ENCODE peak calls at places on chromosomes 4 and X, in six cellular contexts. One of them, this sample, is unnamed.

GRCh38 chrX:19882066-19882775 is 5.2 kb downstream of the SH3KBP1 start:
- DNase-seq in PC-3: no peak
- DNase-seq in amygdala: no peak
- DNase-seq in IMR-90: no peak
- DNase-seq in lower leg skin: peak
- DNase-seq in activated naive CD8-positive, alpha-beta T cell treated with anti-CD3 and anti-CD28 coated beads, Interleukin-2, amount 50 U/mL, for 24 hours: no peak
- DNase-seq in this sample: no peak

GRCh38 chrX:45295587-45295986 is 94.9 kb upstream of the DIPK2B start:
- DNase-seq in PC-3: peak
- DNase-seq in amygdala: no peak
- DNase-seq in IMR-90: peak
- DNase-seq in lower leg skin: no peak
- DNase-seq in activated naive CD8-positive, alpha-beta T cell treated with anti-CD3 and anti-CD28 coated beads, Interleukin-2, amount 50 U/mL, for 24 hours: no peak
- DNase-seq in this sample: no peak

GRCh38 chr4:20506827-20507226 is 193.4 kb upstream of the PACRGL start:
- DNase-seq in PC-3: peak
- DNase-seq in amygdala: no peak
- DNase-seq in IMR-90: peak
- DNase-seq in lower leg skin: no peak
- DNase-seq in activated naive CD8-positive, alpha-beta T cell treated with anti-CD3 and anti-CD28 coated beads, Interleukin-2, amount 50 U/mL, for 24 hours: no peak
- DNase-seq in this sample: no peak

GRCh38 chr4:151031831-151032605 is 16.9 kb upstream of the LRBA start:
- DNase-seq in PC-3: peak
- DNase-seq in amygdala: no peak
- DNase-seq in IMR-90: peak
- DNase-seq in lower leg skin: peak
- DNase-seq in activated naive CD8-positive, alpha-beta T cell treated with anti-CD3 and anti-CD28 coated beads, Interleukin-2, amount 50 U/mL, for 24 hours: peak
- DNase-seq in this sample: no peak

GRCh38 chr4:185232370-185232769 is 23.0 kb downstream of the SNX25 start:
- DNase-seq in PC-3: peak
- DNase-seq in amygdala: no peak
- DNase-seq in IMR-90: peak
- DNase-seq in lower leg skin: no peak
- DNase-seq in activated naive CD8-positive, alpha-beta T cell treated with anti-CD3 and anti-CD28 coated beads, Interleukin-2, amount 50 U/mL, for 24 hours: no peak
- DNase-seq in this sample: no peak

GRCh38 chr4:99321241-99322191 is at the start of gene ADH1B:
- DNase-seq in PC-3: no peak
- DNase-seq in amygdala: no peak
- DNase-seq in IMR-90: no peak
- DNase-seq in lower leg skin: no peak
- DNase-seq in activated naive CD8-positive, alpha-beta T cell treated with anti-CD3 and anti-CD28 coated beads, Interleukin-2, amount 50 U/mL, for 24 hours: no peak
- DNase-seq in this sample: no peak

GRCh38 chr4:52788806-52789205 is 37.6 kb upstream of the ERVMER34-1 start:
- DNase-seq in PC-3: no peak
- DNase-seq in amygdala: no peak
- DNase-seq in IMR-90: no peak
- DNase-seq in lower leg skin: no peak
- DNase-seq in activated naive CD8-positive, alpha-beta T cell treated with anti-CD3 and anti-CD28 coated beads, Interleukin-2, amount 50 U/mL, for 24 hours: no peak
- DNase-seq in this sample: no peak

GRCh38 chrX:137563681-137564651 is 2.0 kb upstream of the ZIC3 start:
- DNase-seq in PC-3: no peak
- DNase-seq in amygdala: no peak
- DNase-seq in IMR-90: no peak
- DNase-seq in lower leg skin: no peak
- DNase-seq in activated naive CD8-positive, alpha-beta T cell treated with anti-CD3 and anti-CD28 coated beads, Interleukin-2, amount 50 U/mL, for 24 hours: no peak
- DNase-seq in this sample: no peak

GRCh38 chr4:148716361-148717063 is 274.3 kb upstream of the NR3C2 start:
- DNase-seq in PC-3: peak
- DNase-seq in amygdala: no peak
- DNase-seq in IMR-90: no peak
- DNase-seq in lower leg skin: no peak
- DNase-seq in activated naive CD8-positive, alpha-beta T cell treated with anti-CD3 and anti-CD28 coated beads, Interleukin-2, amount 50 U/mL, for 24 hours: no peak
- DNase-seq in this sample: no peak

GRCh38 chrX:129726307-129727111 is 12.3 kb upstream of the XPNPEP2 start:
- DNase-seq in PC-3: peak
- DNase-seq in amygdala: peak
- DNase-seq in IMR-90: peak
- DNase-seq in lower leg skin: peak
- DNase-seq in activated naive CD8-positive, alpha-beta T cell treated with anti-CD3 and anti-CD28 coated beads, Interleukin-2, amount 50 U/mL, for 24 hours: peak
- DNase-seq in this sample: peak

GRCh38 chr4:112759313-112759712 is 122.4 kb downstream of the LARP7 start:
- DNase-seq in PC-3: no peak
- DNase-seq in amygdala: no peak
- DNase-seq in IMR-90: no peak
- DNase-seq in lower leg skin: no peak
- DNase-seq in activated naive CD8-positive, alpha-beta T cell treated with anti-CD3 and anti-CD28 coated beads, Interleukin-2, amount 50 U/mL, for 24 hours: no peak
- DNase-seq in this sample: no peak

GRCh38 chrX:63918611-63919010 is 133.6 kb upstream of the ARHGEF9 start:
- DNase-seq in PC-3: no peak
- DNase-seq in amygdala: no peak
- DNase-seq in IMR-90: no peak
- DNase-seq in lower leg skin: no peak
- DNase-seq in activated naive CD8-positive, alpha-beta T cell treated with anti-CD3 and anti-CD28 coated beads, Interleukin-2, amount 50 U/mL, for 24 hours: no peak
- DNase-seq in this sample: no peak

GRCh38 chrX:26927419-26927818 is 535.7 kb downstream of the PPP4R3C start:
- DNase-seq in PC-3: no peak
- DNase-seq in amygdala: no peak
- DNase-seq in IMR-90: no peak
- DNase-seq in lower leg skin: no peak
- DNase-seq in activated naive CD8-positive, alpha-beta T cell treated with anti-CD3 and anti-CD28 coated beads, Interleukin-2, amount 50 U/mL, for 24 hours: no peak
- DNase-seq in this sample: no peak

GRCh38 chrX:38985375-38985774 is 184.1 kb downstream of the MID1IP1 start:
- DNase-seq in PC-3: peak
- DNase-seq in amygdala: no peak
- DNase-seq in IMR-90: peak
- DNase-seq in lower leg skin: no peak
- DNase-seq in activated naive CD8-positive, alpha-beta T cell treated with anti-CD3 and anti-CD28 coated beads, Interleukin-2, amount 50 U/mL, for 24 hours: no peak
- DNase-seq in this sample: no peak

GRCh38 chrX:24190500-24191156 is 41.1 kb downstream of the ZFX start:
- DNase-seq in PC-3: no peak
- DNase-seq in amygdala: no peak
- DNase-seq in IMR-90: peak
- DNase-seq in lower leg skin: no peak
- DNase-seq in activated naive CD8-positive, alpha-beta T cell treated with anti-CD3 and anti-CD28 coated beads, Interleukin-2, amount 50 U/mL, for 24 hours: no peak
- DNase-seq in this sample: no peak

GRCh38 chr4:6335040-6335590 is 65.5 kb downstream of the WFS1 start:
- DNase-seq in PC-3: no peak
- DNase-seq in amygdala: no peak
- DNase-seq in IMR-90: no peak
- DNase-seq in lower leg skin: no peak
- DNase-seq in activated naive CD8-positive, alpha-beta T cell treated with anti-CD3 and anti-CD28 coated beads, Interleukin-2, amount 50 U/mL, for 24 hours: no peak
- DNase-seq in this sample: no peak

GRCh38 chr4:152045781-152046571 is 285.2 kb upstream of the GATB start:
- DNase-seq in PC-3: no peak
- DNase-seq in amygdala: no peak
- DNase-seq in IMR-90: no peak
- DNase-seq in lower leg skin: no peak
- DNase-seq in activated naive CD8-positive, alpha-beta T cell treated with anti-CD3 and anti-CD28 coated beads, Interleukin-2, amount 50 U/mL, for 24 hours: peak
- DNase-seq in this sample: no peak

GRCh38 chr4:141807073-141807472 is 170.7 kb downstream of the IL15 start:
- DNase-seq in PC-3: peak
- DNase-seq in amygdala: no peak
- DNase-seq in IMR-90: peak
- DNase-seq in lower leg skin: no peak
- DNase-seq in activated naive CD8-positive, alpha-beta T cell treated with anti-CD3 and anti-CD28 coated beads, Interleukin-2, amount 50 U/mL, for 24 hours: no peak
- DNase-seq in this sample: no peak

GRCh38 chr4:88320780-88321373 is 36.5 kb upstream of the PPM1K start:
- DNase-seq in PC-3: peak
- DNase-seq in amygdala: no peak
- DNase-seq in IMR-90: no peak
- DNase-seq in lower leg skin: no peak
- DNase-seq in activated naive CD8-positive, alpha-beta T cell treated with anti-CD3 and anti-CD28 coated beads, Interleukin-2, amount 50 U/mL, for 24 hours: peak
- DNase-seq in this sample: no peak

GRCh38 chr4:182208651-182209050 is 34.6 kb upstream of the TENM3 start:
- DNase-seq in PC-3: no peak
- DNase-seq in amygdala: no peak
- DNase-seq in IMR-90: no peak
- DNase-seq in lower leg skin: no peak
- DNase-seq in activated naive CD8-positive, alpha-beta T cell treated with anti-CD3 and anti-CD28 coated beads, Interleukin-2, amount 50 U/mL, for 24 hours: no peak
- DNase-seq in this sample: no peak

This sample was measured in posterior cingulate gyrus.